ENCODE peak calls at places on chromosomes 6 and 20, in four cellular contexts. R is transverse colon, T is esophagus muscularis mucosa, C is adrenal gland. D is an unnamed sample.

GRCh38 chr6:106448000-106448426 is 87.5 kb downstream of the CRYBG1 start:
- DNase-seq in R (peak), T (no peak), C (peak), D (peak)

GRCh38 chr6:36357872-36358234 is 21.2 kb upstream of the BNIP5 start:
- DNase-seq in C (no peak), R (no peak), T (no peak), D (no peak)

GRCh38 chr6:40343887-40344565 is 243.1 kb downstream of the LRFN2 start:
- DNase-seq in T (peak), R (no peak), C (no peak), D (peak)

GRCh38 chr6:40996591-40997247 is 42.3 kb downstream of the UNC5CL start:
- DNase-seq in T (no peak), R (peak), C (peak), D (no peak)

GRCh38 chr6:149317656-149318571 is at the start of gene TAB2:
- DNase-seq in R (peak), C (peak), T (no peak), D (peak)

GRCh38 chr20:51945177-51945576 is 142.9 kb upstream of the SALL4 start:
- DNase-seq in T (no peak), C (no peak), R (no peak), D (no peak)

GRCh38 chr6:167711784-167712183 is 114.9 kb upstream of the AFDN start:
- DNase-seq in C (no peak), T (no peak), R (peak), D (no peak)

GRCh38 chr20:8036771-8037170 is 17.2 kb upstream of the TMX4 start:
- DNase-seq in T (no peak), R (no peak), C (no peak), D (no peak)

GRCh38 chr20:35558416-35558815 is 16.5 kb downstream of the ERGIC3 start:
- DNase-seq in C (no peak), T (no peak), R (no peak), D (no peak)

GRCh38 chr6:26493258-26493657 is 6.8 kb upstream of the BTN1A1 start:
- DNase-seq in T (no peak), C (no peak), R (no peak), D (no peak)

GRCh38 chr6:157603314-157603940 is 219.6 kb upstream of the SNX9 start:
- DNase-seq in C (no peak), R (peak), T (no peak), D (no peak)

GRCh38 chr6:15631380-15631913 is 31.4 kb downstream of the DTNBP1 start:
- DNase-seq in T (no peak), R (no peak), C (no peak), D (no peak)

GRCh38 chr6:107657755-107658461 is 166.2 kb downstream of the SCML4 start:
- DNase-seq in R (peak), T (no peak), C (peak), D (no peak)

GRCh38 chr20:1619861-1620444 is at the start of gene SIRPB1:
- DNase-seq in C (no peak), T (peak), R (no peak), D (no peak)

GRCh38 chr20:48189177-48189576 is 403.9 kb upstream of the SULF2 start:
- DNase-seq in R (no peak), T (no peak), C (no peak), D (peak)
- TF ChIP-seq CTCF in R (no peak), T (peak), C (peak), D (peak)

GRCh38 chr6:169158750-169159149 is 94.9 kb downstream of the THBS2 start:
- DNase-seq in T (peak), C (no peak), R (no peak), D (no peak)
- H3K27ac ChIP-seq in T (peak), C (no peak), R (peak), D (no peak)

DNA sequence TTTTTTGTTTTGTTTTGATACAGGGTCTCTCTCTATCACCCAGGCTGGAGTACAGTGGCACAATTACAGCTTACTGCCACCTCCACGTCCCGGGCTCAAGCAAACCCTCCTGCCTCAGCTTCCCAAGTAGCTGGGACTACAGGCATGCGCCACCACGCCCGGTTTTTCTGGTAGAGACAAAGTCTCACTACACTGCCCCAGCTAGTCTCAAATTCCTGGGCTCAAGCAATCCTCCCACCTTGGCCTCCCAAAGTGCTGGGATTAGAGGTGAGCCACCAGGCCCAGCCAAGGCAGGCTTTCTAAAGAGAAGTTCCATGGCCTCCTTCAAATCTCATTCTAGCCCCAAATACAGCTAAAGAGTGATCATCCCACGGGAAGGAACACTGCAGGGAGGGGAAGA is 5.2 kb downstream of the MCCD1 start:
- DNase-seq in R (no peak), C (no peak), T (no peak), D (no peak)
- TF ChIP-seq POLR2A in R (peak), C (no peak), T (no peak), D (no peak)

GRCh38 chr20:32019563-32020463 is 9.6 kb downstream of the CCM2L start:
- DNase-seq in T (no peak), R (no peak), C (no peak), D (no peak)

GRCh38 chr20:32021091-32021490 is 10.9 kb downstream of the CCM2L start:
- DNase-seq in C (no peak), T (no peak), R (no peak), D (no peak)

GRCh38 chr20:32017711-32018251 is 7.5 kb downstream of the CCM2L start:
- DNase-seq in C (no peak), R (peak), T (no peak), D (no peak)

GRCh38 chr20:32018269-32019155 is 8.3 kb downstream of the CCM2L start:
- DNase-seq in R (peak), T (no peak), C (peak), D (peak)

DNA sequence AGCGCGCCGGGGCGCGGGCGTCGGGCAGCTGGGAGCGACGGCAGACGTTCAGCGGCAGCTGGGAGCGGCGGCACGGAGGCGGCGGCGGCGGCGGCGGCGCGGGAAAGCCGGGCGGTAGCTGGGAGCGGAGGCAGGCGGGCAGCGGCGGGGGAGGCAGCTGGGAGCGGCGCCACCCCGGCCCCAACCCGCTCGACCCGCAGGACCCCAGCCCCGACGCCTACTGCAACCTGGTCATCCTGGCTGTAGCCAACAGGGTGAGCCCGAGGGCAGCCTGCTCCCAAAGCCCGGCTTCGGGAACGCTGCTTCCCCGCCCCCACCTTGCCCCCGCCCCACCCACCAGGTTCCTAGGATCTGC is 8.9 kb downstream of the CCM2L start:
- DNase-seq in R (no peak), C (no peak), T (no peak), D (no peak)
- TF ChIP-seq CTCF in R (no peak), C (no peak), T (no peak), D (no peak)

DNA sequence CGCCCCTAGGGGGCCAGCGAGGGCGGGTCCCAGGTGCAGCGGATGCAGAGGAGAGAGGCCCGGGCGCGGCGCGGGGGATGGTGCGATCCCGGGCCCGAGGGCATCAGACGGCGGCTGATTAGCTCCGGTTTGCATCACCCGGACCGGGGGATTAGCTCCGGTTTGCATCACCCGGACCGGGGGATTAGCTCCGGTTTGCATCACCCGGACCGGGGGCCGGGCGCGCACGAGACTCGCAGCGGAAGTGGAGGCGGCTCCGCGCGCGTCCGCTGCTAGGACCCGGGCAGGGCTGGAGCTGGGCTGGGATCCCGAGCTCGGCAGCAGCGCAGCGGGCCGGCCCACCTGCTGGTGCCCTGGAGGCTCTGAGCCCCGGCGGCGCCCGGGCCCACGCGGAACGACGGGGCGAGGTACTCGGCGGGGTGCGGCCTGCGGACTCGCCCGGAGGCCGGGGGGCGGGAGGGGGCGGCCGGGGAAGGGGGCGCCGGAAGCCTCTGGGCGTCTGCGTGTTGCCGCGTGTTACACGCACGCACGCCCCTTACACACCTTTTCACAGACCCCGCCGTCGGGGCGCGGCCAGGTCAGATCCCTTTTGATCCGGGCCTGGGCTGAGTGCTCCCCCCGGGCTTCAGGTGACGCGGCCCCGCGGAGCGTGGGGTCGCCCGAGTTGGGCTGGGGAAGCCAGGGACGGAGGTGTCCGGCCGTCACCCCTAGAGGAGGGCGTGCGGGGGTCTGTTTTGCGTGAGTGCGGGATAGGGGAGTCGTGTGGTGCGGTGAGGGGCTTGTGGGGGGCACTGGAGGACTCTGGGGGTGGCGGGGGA is 412 bp downstream of the TRIB3 start:
- DNase-seq in C (peak), R (peak), T (no peak), D (peak)
- H3K27ac ChIP-seq in C (no peak), R (peak), T (peak), D (no peak)

GRCh38 chr20:33992923-33993799 is 550 bp upstream of the RALY start:
- DNase-seq in C (peak), R (peak), T (peak), D (peak)
- TF ChIP-seq POLR2A in C (peak), R (peak), T (no peak), D (peak)

GRCh38 chr20:408843-409696 is 971 bp downstream of the RBCK1 start:
- DNase-seq in C (no peak), T (no peak), R (no peak), D (no peak)

GRCh38 chr20:406200-407096 is 1.7 kb upstream of the RBCK1 start:
- DNase-seq in T (no peak), C (peak), R (no peak), D (no peak)

GRCh38 chr20:409697-410559 is 1.8 kb downstream of the RBCK1 start:
- DNase-seq in T (no peak), R (peak), C (no peak), D (no peak)

GRCh38 chr20:407953-408842 is at the start of gene RBCK1:
- DNase-seq in T (peak), R (peak), C (peak), D (peak)

GRCh38 chr20:407097-407952 is 774 bp upstream of the RBCK1 start:
- DNase-seq in T (no peak), R (peak), C (peak), D (peak)
- TF ChIP-seq CTCF in T (no peak), R (peak), C (peak), D (no peak)